ENCODE peak calls at places on chromosome 17, in eight cellular contexts. U is HepG2, O is SK-N-SH, B is stomach, M is esophagus muscularis mucosa, R is transverse colon, S is A549, N is ovary. G is an unnamed sample.
A peak's percentile ranks its signal among the peaks of the same experiment; 100 is the strongest.

GRCh38 chr17:71111945-71112344 is 942.6 kb downstream of the KCNJ2 start:
- DNase-seq in R (no peak), O (peak; percentile 30), M (no peak), U (no peak), B (no peak), N (no peak), S (no peak), G (no peak)

GRCh38 chr17:78962345-78962983 is 17.3 kb downstream of the LGALS3BP start:
- DNase-seq in M (no peak), S (no peak), N (no peak), U (peak; percentile 96), B (peak; percentile 38), R (peak; percentile 71), O (peak; percentile 39), G (no peak)

GRCh38 chr17:19238167-19238505 is 970 bp downstream of the EPN2 start:
- DNase-seq in U (no peak), B (peak; percentile 55), M (no peak), R (peak; percentile 55), O (peak; percentile 64), S (peak; percentile 58), N (peak; percentile 66), G (peak; percentile 28)

GRCh38 chr17:79732246-79732645 is 1.5 kb downstream of the ENPP7 start:
- DNase-seq in S (no peak), B (no peak), N (no peak), R (no peak), M (no peak), O (no peak), U (no peak), G (no peak)

GRCh38 chr17:52148969-52149351 is 9.6 kb downstream of the CA10 start:
- DNase-seq in R (no peak), B (no peak), M (no peak), N (no peak), S (no peak), O (no peak), U (no peak), G (no peak)

GRCh38 chr17:48812001-48812400 is 5.0 kb downstream of the TTLL6 start:
- DNase-seq in R (no peak), B (no peak), N (no peak), S (no peak), M (no peak), U (no peak), O (no peak), G (no peak)

GRCh38 chr17:52170963-52171572 is 12.6 kb upstream of the CA10 start:
- DNase-seq in O (peak; percentile 59), U (peak; percentile 13), N (no peak), R (no peak), B (peak; percentile 67), M (no peak), S (peak; percentile 10), G (no peak)

GRCh38 chr17:57357830-57358426 is 101.6 kb downstream of the MSI2 start:
- DNase-seq in B (no peak), N (no peak), O (no peak), M (no peak), S (no peak), U (no peak), R (peak; percentile 33), G (no peak)

GRCh38 chr17:57025876-57026275 is 47.9 kb downstream of the SCPEP1 start:
- DNase-seq in U (no peak), M (no peak), O (no peak), S (no peak), N (no peak), B (no peak), R (no peak), G (no peak)

GRCh38 chr17:78272181-78272913 is 40.9 kb downstream of the TMEM235 start:
- DNase-seq in O (peak; percentile 15), U (no peak), B (peak; percentile 79), N (peak; percentile 87), R (peak; percentile 83), S (no peak), M (no peak), G (no peak)

GRCh38 chr17:37701424-37702020 is 43.3 kb downstream of the HNF1B start:
- DNase-seq in S (peak; percentile 75), O (peak; percentile 24), R (peak; percentile 64), N (no peak), U (no peak), B (peak; percentile 63), M (no peak), G (no peak)

GRCh38 chr17:2398655-2399571 is 1.9 kb downstream of the MNT start:
- DNase-seq in N (peak; percentile 82), R (peak; percentile 61), B (peak; percentile 47), O (peak; percentile 59), M (no peak), U (peak; percentile 86), S (peak; percentile 75), G (peak; percentile 49)

GRCh38 chr17:78806451-78806850 is 24.4 kb upstream of the CYTH1 start:
- DNase-seq in B (no peak), O (no peak), S (peak; percentile 53), N (no peak), R (no peak), M (no peak), U (no peak), G (peak; percentile 52)

GRCh38 chr17:63881935-63882601 is at the start of gene GH2:
- DNase-seq in M (no peak), S (peak; percentile 91), B (peak; percentile 55), O (peak; percentile 85), U (peak; percentile 29), N (peak; percentile 45), R (peak; percentile 50), G (no peak)

GRCh38 chr17:66152756-66153155 is 39.2 kb downstream of the CEP112 start:
- DNase-seq in B (no peak), M (no peak), U (no peak), S (no peak), N (no peak), O (no peak), R (no peak), G (no peak)

GRCh38 chr17:33594000-33594399 is 300.9 kb upstream of the ASIC2 start:
- DNase-seq in U (no peak), R (no peak), O (no peak), S (no peak), B (no peak), M (no peak), N (no peak), G (no peak)

GRCh38 chr17:5541610-5542202 is 42.6 kb downstream of the NLRP1 start:
- DNase-seq in B (no peak), M (no peak), S (no peak), O (no peak), R (no peak), U (no peak), N (no peak), G (no peak)

GRCh38 chr17:57663326-57664070 is 81.6 kb downstream of the CCDC182 start:
- DNase-seq in M (no peak), U (no peak), N (no peak), R (no peak), S (no peak), O (peak; percentile 44), B (no peak), G (no peak)

GRCh38 chr17:12342609-12343248 is 322.1 kb downstream of the MAP2K4 start:
- DNase-seq in R (peak; percentile 54), O (peak; percentile 24), S (peak; percentile 22), U (no peak), N (no peak), B (peak; percentile 62), M (no peak), G (no peak)

GRCh38 chr17:50028207-50029120 is 27.4 kb upstream of the ITGA3 start:
- DNase-seq in B (no peak), S (peak; percentile 95), N (no peak), R (no peak), O (peak; percentile 46), M (no peak), U (no peak), G (no peak)
- TF ChIP-seq EP300 in B (no peak), S (peak; percentile 94), N (no peak), R (no peak), O (no peak), M (no peak), U (no peak), G (no peak)

DNA sequence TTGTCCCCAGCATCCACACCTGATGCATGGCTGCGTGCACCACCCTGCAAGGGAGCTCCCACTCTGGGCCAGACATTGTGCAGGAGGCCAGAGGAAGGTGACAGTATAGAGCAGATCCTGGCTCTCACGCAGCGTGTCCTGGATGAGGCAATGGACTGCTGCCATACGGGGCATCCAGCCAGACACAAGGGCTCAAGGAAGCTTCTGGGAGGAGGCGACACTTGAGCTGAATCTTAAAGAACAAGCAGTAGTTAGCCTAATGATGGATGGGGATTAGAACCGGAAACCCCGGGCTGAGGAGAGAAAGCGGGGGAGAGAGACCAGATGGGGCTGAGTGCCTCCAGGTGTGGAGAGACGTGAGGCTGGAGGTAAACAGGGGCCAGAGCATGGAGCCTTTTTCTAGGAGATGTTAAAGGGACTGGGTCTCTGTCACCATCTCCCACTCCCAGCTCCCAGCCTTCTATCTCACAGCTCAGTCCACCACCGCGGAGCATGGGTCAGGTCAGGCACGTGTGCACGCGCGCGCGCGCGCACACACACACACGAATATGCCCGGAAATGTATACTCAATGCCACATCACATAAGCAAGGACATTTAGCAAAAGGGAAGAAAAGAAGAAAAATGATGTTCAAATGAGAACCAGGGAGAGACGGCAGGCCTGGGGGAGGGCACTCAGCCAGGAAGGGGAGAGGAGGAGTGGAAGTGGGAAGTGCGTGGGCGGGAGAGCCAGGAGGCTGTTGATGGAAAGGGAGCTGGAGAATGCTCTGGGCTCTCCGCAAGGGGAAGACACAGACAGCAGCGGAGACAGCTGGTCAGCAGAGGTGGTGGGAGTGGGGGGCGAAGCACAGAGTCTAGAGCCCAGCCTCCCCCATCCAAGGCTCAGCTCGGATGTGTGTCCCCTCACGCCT is 46.2 kb downstream of the CCDC42 start:
- DNase-seq in B (no peak), N (peak; percentile 86), R (peak; percentile 15), O (peak; percentile 55), U (no peak), S (no peak), M (no peak), G (no peak)
- H3K4me1 ChIP-seq in B (peaks cover 25% of the 10 kb centered on the region), N (peaks cover 19% of the 10 kb centered on the region), R (peaks cover 4% of the 10 kb centered on the region), O (peaks cover 21% of the 10 kb centered on the region), U (peaks cover 13% of the 10 kb centered on the region), S (no peaks in the 10 kb centered on the region), M (peaks cover 24% of the 10 kb centered on the region), G (no peaks in the 10 kb centered on the region)

DNA sequence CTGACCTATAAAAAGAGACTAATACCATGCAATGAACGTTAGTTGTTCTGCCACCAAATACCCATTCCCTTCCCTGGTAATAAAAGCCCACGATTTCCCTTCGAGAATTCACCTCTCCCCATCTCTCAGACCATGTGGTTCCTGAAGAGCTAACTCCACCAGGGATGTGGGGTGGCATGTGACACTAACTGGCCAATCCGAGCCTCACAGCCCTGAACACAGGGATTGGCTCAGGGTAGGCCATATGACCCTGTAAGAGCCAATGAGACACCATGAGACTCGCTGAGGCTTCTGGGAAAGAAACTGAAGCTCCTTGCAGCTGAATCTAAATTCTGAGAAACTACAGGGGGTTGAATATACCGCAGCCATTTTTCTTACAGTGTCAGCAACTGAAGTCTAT is 21.1 kb downstream of the HELZ start:
- DNase-seq in B (no peak), M (no peak), N (no peak), S (peak; percentile 41), R (no peak), U (peak; percentile 18), O (peak; percentile 29), G (no peak)
- TF ChIP-seq EP300 in B (no peak), M (no peak), N (no peak), S (no peak), R (no peak), U (no peak), O (no peak), G (no peak)

DNA sequence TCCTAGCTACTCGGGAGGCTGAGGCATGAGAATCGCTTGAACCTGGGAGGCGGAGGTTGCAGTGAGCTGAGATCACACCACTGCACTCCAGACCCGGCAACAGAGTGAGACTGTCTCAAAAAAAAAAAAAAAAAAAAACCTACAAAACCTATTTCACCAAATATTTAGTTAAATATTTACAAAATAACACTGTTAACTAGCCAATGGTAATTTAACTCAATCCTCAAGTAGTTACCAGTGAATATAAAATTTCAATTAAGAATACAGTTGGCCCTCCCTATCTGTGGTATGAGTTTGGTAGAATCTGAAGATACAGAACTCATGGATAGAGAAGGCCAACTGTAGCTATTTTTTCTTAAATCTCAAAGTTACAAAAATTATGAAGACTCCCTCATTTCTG is 247.4 kb downstream of the SOX9 start:
- DNase-seq in B (no peak), S (no peak), R (no peak), M (no peak), O (no peak), N (no peak), U (no peak), G (no peak)
- H3K4me1 ChIP-seq in B (no peaks in the 10 kb centered on the region), S (peaks cover 29% of the 10 kb centered on the region), R (no peaks in the 10 kb centered on the region), M (no peaks in the 10 kb centered on the region), O (peaks cover 27% of the 10 kb centered on the region), N (no peaks in the 10 kb centered on the region), U (peaks cover 19% of the 10 kb centered on the region), G (peaks cover 5% of the 10 kb centered on the region)

G was measured in tibial nerve.